ENCODE peak calls at places on chromosome 17, in six cellular contexts. F, I, C, P, U and E are unnamed samples.
A peak's percentile ranks its signal among the peaks of the same experiment; 100 is the strongest.

GRCh38 chr17:72122336-72122667 is 1.5 kb downstream of the SOX9 start:
- DNase-seq in C (no peak), F (no peak), U (no peak), I (no peak), P (no peak), E (no peak)

GRCh38 chr17:3904486-3904885 is 11.6 kb upstream of the CAMKK1 start:
- DNase-seq in F (no peak), U (no peak), C (no peak), I (no peak), P (no peak), E (no peak)

GRCh38 chr17:80668375-80669149 is 123.9 kb downstream of the RPTOR start:
- DNase-seq in I (no peak), C (no peak), U (no peak), P (no peak), F (no peak), E (no peak)

GRCh38 chr17:7927596-7927995 is 2.1 kb downstream of the KCNAB3 start:
- DNase-seq in I (no peak), C (no peak), U (no peak), F (no peak), P (no peak), E (no peak)

GRCh38 chr17:80372456-80372855 is 42.5 kb upstream of the ENDOV start:
- DNase-seq in P (no peak), I (no peak), C (no peak), U (no peak), F (no peak), E (no peak)

GRCh38 chr17:78839762-78840529 is 668 bp downstream of the USP36 start:
- DNase-seq in F (peak; percentile 27), P (peak; percentile 94), C (no peak), I (peak; percentile 81), U (peak; percentile 64), E (no peak)

GRCh38 chr17:48486557-48486956 is 44.3 kb downstream of the HOXB1 start:
- DNase-seq in C (peak; percentile 100), I (peak; percentile 97), P (no peak), F (no peak), U (peak; percentile 85), E (peak; percentile 87)

GRCh38 chr17:75822119-75822799 is 21.9 kb downstream of the UNC13D start:
- DNase-seq in P (no peak), F (no peak), C (no peak), U (no peak), I (no peak), E (no peak)

GRCh38 chr17:47208744-47209488 is at the start of gene MYL4:
- DNase-seq in P (no peak), U (peak; percentile 20), F (no peak), C (no peak), I (no peak), E (no peak)

GRCh38 chr17:69551212-69552010 is 136.9 kb downstream of the MAP2K6 start:
- DNase-seq in U (no peak), P (no peak), C (no peak), F (no peak), I (peak; percentile 17), E (no peak)

GRCh38 chr17:80524150-80524712 is 20.4 kb upstream of the RPTOR start:
- DNase-seq in U (no peak), I (no peak), P (no peak), C (no peak), F (no peak), E (no peak)

GRCh38 chr17:3750926-3751325 is 27.2 kb downstream of the HASPIN start:
- DNase-seq in U (no peak), C (no peak), F (no peak), I (no peak), P (no peak), E (no peak)

GRCh38 chr17:1100382-1100781 is 79.4 kb downstream of the ABR start:
- DNase-seq in F (no peak), P (no peak), I (no peak), U (no peak), C (no peak), E (no peak)

GRCh38 chr17:7213895-7214299 is 5.7 kb downstream of the DLG4 start:
- DNase-seq in P (peak; percentile 91), U (peak; percentile 75), C (peak; percentile 49), F (peak; percentile 82), I (peak; percentile 87), E (no peak)

GRCh38 chr17:68383443-68384321 is 73.6 kb downstream of the WIPI1 start:
- DNase-seq in I (peak; percentile 94), F (peak; percentile 82), C (peak; percentile 84), P (peak; percentile 81), U (peak; percentile 89), E (peak; percentile 80)
- H3K4me3 ChIP-seq in I (no peak overlapping the region), F (no peak overlapping the region), C (no peak overlapping the region), P (no peak overlapping the region), U (no peak overlapping the region), E (peak overlapping the region; percentile 11)

GRCh38 chr17:17963066-17963465 is 9.1 kb downstream of the TOM1L2 start:
- DNase-seq in F (no peak), U (no peak), I (no peak), C (no peak), P (no peak), E (no peak)

GRCh38 chr17:17966399-17966798 is 5.8 kb downstream of the TOM1L2 start:
- DNase-seq in I (no peak), P (no peak), F (no peak), U (no peak), C (no peak), E (no peak)

GRCh38 chr17:17963694-17964436 is 8.3 kb downstream of the TOM1L2 start:
- DNase-seq in C (no peak), P (no peak), F (no peak), U (no peak), I (no peak), E (no peak)

GRCh38 chr17:17964710-17965109 is 7.5 kb downstream of the TOM1L2 start:
- DNase-seq in C (no peak), I (no peak), U (no peak), F (no peak), P (no peak), E (no peak)

DNA sequence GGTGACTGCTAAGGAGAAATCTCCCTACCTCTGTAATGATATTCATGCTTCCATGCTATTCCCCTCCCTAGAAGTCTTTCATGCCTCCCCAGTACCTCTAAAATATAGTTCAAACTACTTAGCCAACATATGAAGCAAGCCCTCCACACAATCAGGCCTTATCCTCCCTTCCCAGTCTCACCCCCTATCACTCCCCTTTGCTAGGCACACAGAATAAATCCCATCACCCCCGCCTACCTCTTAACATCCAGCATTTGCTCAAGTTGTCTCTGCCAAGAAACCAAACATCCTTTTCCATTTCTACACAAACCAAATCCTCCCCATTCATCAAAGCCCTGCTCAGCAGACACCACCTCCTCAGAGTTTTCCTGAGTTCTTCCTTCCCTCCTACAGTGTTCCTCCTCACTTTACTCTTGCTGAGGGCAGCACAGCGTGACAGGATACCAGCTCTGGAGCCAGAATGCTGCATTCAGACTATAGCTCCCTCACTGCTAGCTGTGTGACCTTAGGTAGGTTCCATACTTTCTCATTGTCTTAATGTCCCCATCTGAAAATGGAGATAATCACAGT is 7.0 kb downstream of the TOM1L2 start:
- DNase-seq in U (no peak), I (no peak), F (no peak), C (no peak), P (no peak), E (no peak)
- TF ChIP-seq CTCF in U (no peak), I (no peak), F (no peak), C (no peak), P (no peak), E (no peak)

DNA sequence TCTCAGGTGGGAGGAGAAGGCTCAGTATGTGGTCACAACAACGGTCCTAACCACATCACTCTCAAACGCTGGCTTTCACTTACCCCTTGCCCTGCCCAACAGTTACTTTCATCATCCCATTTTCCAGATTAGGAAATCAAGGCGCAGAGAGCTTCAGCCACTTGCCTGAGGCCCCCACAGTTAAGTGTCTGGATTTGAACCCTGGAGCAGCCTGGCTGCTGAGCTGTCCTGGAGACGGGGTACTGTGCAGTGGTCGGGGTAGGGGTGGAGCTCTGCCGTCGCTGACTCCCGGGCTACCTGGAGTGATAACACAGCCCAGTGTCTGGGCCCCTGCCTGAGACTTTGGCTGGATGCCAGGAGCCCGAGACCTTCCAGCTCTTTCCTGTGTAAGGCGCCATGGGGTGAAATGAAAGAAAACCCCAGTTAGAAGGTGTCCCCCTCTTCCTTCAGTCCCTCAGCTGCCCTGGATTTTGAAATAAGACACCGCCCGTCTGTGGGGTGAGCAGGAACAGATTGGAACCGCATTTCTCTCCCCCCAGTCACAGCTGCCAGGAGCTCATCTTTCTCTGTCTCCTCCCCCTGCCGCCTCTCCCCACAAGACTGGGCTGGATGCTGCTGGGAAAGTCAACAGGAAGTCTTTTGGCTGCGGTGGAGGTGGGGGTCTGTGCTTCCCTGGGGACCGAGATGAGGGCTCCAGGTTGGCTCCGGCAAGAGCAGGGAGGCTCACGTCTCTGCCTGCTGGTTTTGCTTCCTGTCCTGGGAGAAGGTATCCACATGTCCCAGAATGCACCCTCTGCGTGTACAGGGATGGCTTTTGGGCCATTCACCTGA is 280.2 kb downstream of the SEC14L1 start:
- DNase-seq in F (peak; percentile 42), U (peak; percentile 92), P (no peak), C (peak; percentile 63), I (peak; percentile 88), E (no peak)
- H3K4me3 ChIP-seq in F (no peak overlapping the region), U (no peak overlapping the region), P (no peak overlapping the region), C (peak overlapping the region; percentile 9), I (no peak overlapping the region), E (no peak overlapping the region)

GRCh38 chr17:55053855-55054254 is 85.3 kb downstream of the STXBP4 start:
- DNase-seq in C (no peak), I (peak; percentile 41), P (no peak), F (peak; percentile 23), U (peak; percentile 20), E (no peak)
- TF ChIP-seq CTCF in C (peak; percentile 20), I (peak; percentile 31), P (no peak), F (no peak), U (peak; percentile 18), E (peak; percentile 30)